ENCODE peak calls at places on chromosomes 1 and 21, in five cellular contexts. W is RWPE1, J is GM23248, K is suprapubic skin, Z is aorta. A is an unnamed sample.

GRCh38 chr21:44942566-44942965 is 2.7 kb downstream of the SLX9 start:
- DNase-seq in W (no peak), J (no peak), K (no peak), Z (peak), A (no peak)

GRCh38 chr1:185998391-185998790 is 264.2 kb downstream of the HMCN1 start:
- DNase-seq in W (no peak), J (no peak), K (no peak), Z (no peak), A (no peak)

GRCh38 chr1:204345425-204345824 is 14.3 kb downstream of the PLEKHA6 start:
- DNase-seq in W (no peak), J (no peak), K (no peak), Z (no peak), A (no peak)

GRCh38 chr1:15758953-15759661 is 512 bp downstream of the FBLIM1 start:
- DNase-seq in W (peak), J (peak), K (no peak), Z (no peak), A (no peak)

GRCh38 chr1:17419626-17420328 is 19.7 kb downstream of the RCC2 start:
- DNase-seq in W (peak), J (peak), K (no peak), Z (peak), A (no peak)

GRCh38 chr1:94634977-94635416 is 93.4 kb upstream of the F3 start:
- DNase-seq in W (no peak), J (no peak), K (no peak), Z (no peak), A (no peak)

GRCh38 chr1:13583964-13584791 is 546 bp downstream of the PDPN start:
- DNase-seq in W (peak), J (peak), K (peak), Z (peak), A (peak)

GRCh38 chr1:223771814-223772770 is 59.8 kb downstream of the CAPN2 start:
- DNase-seq in W (peak), J (peak), K (no peak), Z (no peak), A (peak)

GRCh38 chr1:182348916-182349747 is 42.5 kb downstream of the GLUL start:
- DNase-seq in W (no peak), J (peak), K (no peak), Z (peak), A (no peak)

GRCh38 chr1:99934801-99935200 is 35.0 kb upstream of the SLC35A3 start:
- DNase-seq in W (no peak), J (no peak), K (no peak), Z (no peak), A (no peak)

GRCh38 chr1:1217621-1218523 is 3.9 kb upstream of the TNFRSF4 start:
- DNase-seq in W (peak), J (no peak), K (no peak), Z (no peak), A (no peak)

GRCh38 chr1:224632921-224633321 is 16.8 kb downstream of the CNIH3 start:
- DNase-seq in W (no peak), J (peak), K (no peak), Z (no peak), A (no peak)

GRCh38 chr1:96183928-96184327 is 537.7 kb upstream of the PTBP2 start:
- DNase-seq in W (no peak), J (no peak), K (no peak), Z (no peak), A (no peak)

GRCh38 chr1:151952811-151953210 is 40.8 kb downstream of the S100A10 start:
- DNase-seq in W (no peak), J (no peak), K (no peak), Z (no peak), A (no peak)

GRCh38 chr1:205250699-205251098 is 23.0 kb downstream of the TMCC2 start:
- DNase-seq in W (no peak), J (no peak), K (no peak), Z (no peak), A (no peak)

GRCh38 chr1:246971322-246971721 is 36.5 kb downstream of the ZNF695 start:
- DNase-seq in W (no peak), J (peak), K (no peak), Z (no peak), A (no peak)

GRCh38 chr1:69737527-69738176 is 169.9 kb downstream of the LRRC7 start:
- DNase-seq in W (peak), J (peak), K (no peak), Z (no peak), A (no peak)

GRCh38 chr1:69744381-69744780 is 176.7 kb downstream of the LRRC7 start:
- DNase-seq in W (no peak), J (no peak), K (no peak), Z (no peak), A (no peak)

GRCh38 chr1:69743146-69743545 is 175.4 kb downstream of the LRRC7 start:
- DNase-seq in W (no peak), J (no peak), K (no peak), Z (no peak), A (no peak)

GRCh38 chr1:69738458-69738857 is 170.7 kb downstream of the LRRC7 start:
- DNase-seq in W (no peak), J (no peak), K (no peak), Z (no peak), A (no peak)

GRCh38 chr1:69739181-69739580 is 171.5 kb downstream of the LRRC7 start:
- DNase-seq in W (no peak), J (no peak), K (no peak), Z (no peak), A (no peak)
- H3K27ac ChIP-seq in W (no peak), J (no peak), K (no peak), Z (no peak), A (no peak)

GRCh38 chr1:179840107-179840506 is 37.5 kb downstream of the TOR1AIP2 start:
- DNase-seq in W (no peak), J (no peak), K (no peak), Z (no peak), A (no peak)
- H3K27ac ChIP-seq in W (no peak), J (no peak), K (no peak), Z (no peak), A (no peak)

DNA sequence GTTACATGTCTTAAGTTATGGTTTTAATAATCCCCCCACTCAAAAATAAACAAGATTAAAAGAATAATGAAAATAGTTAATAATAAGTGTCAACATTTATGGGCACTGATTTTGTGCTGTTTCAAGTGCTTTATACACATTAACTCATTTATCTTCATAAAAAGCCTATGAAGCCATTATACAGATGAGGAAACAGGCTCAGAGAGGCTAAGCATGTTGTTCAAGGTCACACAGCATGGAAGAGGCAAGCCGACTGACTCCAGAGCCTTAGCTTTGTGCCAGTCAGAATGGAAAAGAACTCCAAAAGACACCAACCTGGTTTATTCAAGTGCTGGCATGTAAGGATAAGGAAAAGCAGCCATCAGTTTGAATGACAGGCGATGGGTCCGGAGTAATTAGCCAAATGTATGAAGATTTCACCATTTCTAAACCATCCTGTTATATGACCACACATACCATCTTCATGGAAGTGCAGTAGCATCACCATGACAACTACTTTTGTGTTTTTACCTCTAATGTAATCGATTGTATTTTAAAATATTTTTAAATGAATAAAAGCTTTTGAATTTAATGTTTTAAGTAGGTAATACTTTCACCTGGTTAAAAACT is 14.4 kb upstream of the ID3 start:
- DNase-seq in W (no peak), J (no peak), K (no peak), Z (no peak), A (no peak)
- H3K27ac ChIP-seq in W (no peak), J (no peak), K (no peak), Z (peak), A (no peak)

DNA sequence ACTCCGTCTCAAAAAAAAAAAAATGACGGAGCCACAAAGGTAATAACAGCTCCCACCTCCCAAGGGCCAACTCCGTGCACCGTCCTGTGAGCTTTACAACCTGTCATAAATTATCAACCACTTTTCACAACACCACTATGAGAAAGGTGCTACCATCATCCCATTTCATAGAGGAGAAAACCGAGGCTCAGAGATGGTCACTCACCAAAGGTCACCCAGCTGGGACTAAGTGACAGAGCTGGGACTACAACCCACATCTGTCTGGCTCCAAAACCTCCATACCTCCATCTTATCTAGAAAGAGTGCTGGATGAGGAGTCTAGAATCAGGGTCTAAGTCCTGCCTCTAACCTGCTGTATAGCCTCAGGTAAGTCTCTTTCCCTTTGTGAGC is 43.6 kb upstream of the ECE1 start:
- DNase-seq in W (no peak), J (no peak), K (no peak), Z (no peak), A (no peak)
- H3K27ac ChIP-seq in W (peak), J (peak), K (peak), Z (peak), A (peak)

GRCh38 chr1:19860418-19860817 is 21.8 kb upstream of the OTUD3 start:
- DNase-seq in W (no peak), J (no peak), K (no peak), Z (no peak), A (no peak)
- H3K27ac ChIP-seq in W (no peak), J (peak), K (no peak), Z (no peak), A (no peak)

A was measured in kidney.